ENCODE peak calls at places on chromosomes 11 and 22, in five cellular contexts. N is IMR-90, X is neuronal stem cell, R is H1, L is mesenchymal stem cell. F is an unnamed sample.

GRCh38 chr11:68806931-68807844 is 34.5 kb downstream of the CPT1A start:
- DNase-seq in N (peak; percentile 77), X (no peak), R (no peak), L (peak; percentile 69), F (no peak)

GRCh38 chr22:29270475-29271271 is 2.6 kb downstream of the EWSR1 start:
- DNase-seq in N (peak; percentile 58), X (no peak), R (no peak), L (peak; percentile 35), F (no peak)

GRCh38 chr11:121807051-121807450 is 309.0 kb downstream of the BLID start:
- DNase-seq in N (no peak), X (no peak), R (no peak), L (no peak), F (no peak)

GRCh38 chr22:40077646-40078016 is 82.9 kb downstream of the FAM83F start:
- DNase-seq in N (no peak), X (no peak), R (no peak), L (peak; percentile 3), F (no peak)

GRCh38 chr11:96905084-96905641 is 515.4 kb downstream of the JRKL start:
- DNase-seq in N (no peak), X (no peak), R (no peak), L (no peak), F (no peak)

GRCh38 chr11:129312741-129313587 is 62.7 kb upstream of the BARX2 start:
- DNase-seq in N (peak; percentile 27), X (no peak), R (no peak), L (no peak), F (no peak)

GRCh38 chr11:45100338-45100737 is 46.1 kb upstream of the PRDM11 start:
- DNase-seq in N (peak; percentile 46), X (no peak), R (no peak), L (peak; percentile 85), F (no peak)

GRCh38 chr11:77501748-77502147 is 27.9 kb upstream of the PAK1 start:
- DNase-seq in N (no peak), X (no peak), R (no peak), L (no peak), F (no peak)

GRCh38 chr11:108112059-108112458 is 9.3 kb upstream of the ACAT1 start:
- DNase-seq in N (peak; percentile 86), X (no peak), R (no peak), L (peak; percentile 64), F (no peak)

GRCh38 chr11:46380340-46381045 is 976 bp upstream of the MDK start:
- DNase-seq in N (no peak), X (peak; percentile 90), R (no peak), L (peak; percentile 67), F (peak; percentile 48)

GRCh38 chr11:61828629-61829407 is 718 bp downstream of the FADS2 start:
- DNase-seq in N (no peak), X (peak; percentile 57), R (no peak), L (peak; percentile 68), F (peak; percentile 50)

GRCh38 chr22:46694423-46695170 is 43.5 kb downstream of the CERK start:
- DNase-seq in N (no peak), X (no peak), R (no peak), L (no peak), F (no peak)

GRCh38 chr11:11211186-11211585 is 141.9 kb downstream of the CSNK2A3 start:
- DNase-seq in N (no peak), X (no peak), R (no peak), L (no peak), F (no peak)

GRCh38 chr22:35684270-35684700 is 33.4 kb upstream of the APOL5 start:
- DNase-seq in N (peak; percentile 38), X (peak; percentile 26), R (no peak), L (peak; percentile 28), F (peak; percentile 18)

GRCh38 chr11:35292290-35292689 is 127.1 kb downstream of the SLC1A2 start:
- DNase-seq in N (no peak), X (no peak), R (no peak), L (no peak), F (no peak)

GRCh38 chr22:38755911-38756532 is at the start of gene SUN2:
- DNase-seq in N (peak; percentile 77), X (peak; percentile 75), R (no peak), L (peak; percentile 85), F (peak; percentile 78)

GRCh38 chr22:44540756-44541670 is 43.0 kb upstream of the RTL6 start:
- DNase-seq in N (no peak), X (no peak), R (no peak), L (no peak), F (no peak)

GRCh38 chr11:75286826-75287465 is 46.4 kb downstream of the TPBGL start:
- DNase-seq in N (peak; percentile 37), X (no peak), R (no peak), L (no peak), F (no peak)

GRCh38 chr22:47199261-47199948 is 437.0 kb downstream of the TBC1D22A start:
- DNase-seq in N (no peak), X (no peak), R (no peak), L (no peak), F (no peak)

GRCh38 chr22:24587251-24587650 is 5.6 kb downstream of the LRRC75B start:
- DNase-seq in N (no peak), X (no peak), R (no peak), L (no peak), F (no peak)

GRCh38 chr22:42277232-42277753 is 6.8 kb upstream of the TCF20 start:
- DNase-seq in N (no peak), X (no peak), R (no peak), L (no peak), F (no peak)

GRCh38 chr22:22769434-22770279 is 118.0 kb upstream of the IGLL5 start:
- DNase-seq in N (no peak), X (no peak), R (no peak), L (no peak), F (no peak)

GRCh38 chr22:26174280-26174679 is 5.0 kb downstream of the SEZ6L start:
- DNase-seq in N (no peak), X (no peak), R (peak; percentile 39), L (no peak), F (no peak)

GRCh38 chr11:1649021-1649420 is 19.4 kb downstream of the KRTAP5-5 start:
- DNase-seq in N (no peak), X (no peak), R (no peak), L (no peak), F (no peak)

GRCh38 chr22:19449422-19449767 is 1.9 kb upstream of the C22orf39 start:
- DNase-seq in N (no peak), X (no peak), R (no peak), L (no peak), F (no peak)

GRCh38 chr22:19446603-19447387 is 716 bp downstream of the C22orf39 start:
- DNase-seq in N (no peak), X (peak; percentile 48), R (no peak), L (peak; percentile 22), F (no peak)

GRCh38 chr22:19448739-19449421 is 1.4 kb upstream of the C22orf39 start:
- DNase-seq in N (no peak), X (no peak), R (no peak), L (no peak), F (no peak)

GRCh38 chr22:19448076-19448607 is 631 bp upstream of the C22orf39 start:
- DNase-seq in N (peak; percentile 43), X (no peak), R (no peak), L (peak; percentile 76), F (peak; percentile 37)

DNA sequence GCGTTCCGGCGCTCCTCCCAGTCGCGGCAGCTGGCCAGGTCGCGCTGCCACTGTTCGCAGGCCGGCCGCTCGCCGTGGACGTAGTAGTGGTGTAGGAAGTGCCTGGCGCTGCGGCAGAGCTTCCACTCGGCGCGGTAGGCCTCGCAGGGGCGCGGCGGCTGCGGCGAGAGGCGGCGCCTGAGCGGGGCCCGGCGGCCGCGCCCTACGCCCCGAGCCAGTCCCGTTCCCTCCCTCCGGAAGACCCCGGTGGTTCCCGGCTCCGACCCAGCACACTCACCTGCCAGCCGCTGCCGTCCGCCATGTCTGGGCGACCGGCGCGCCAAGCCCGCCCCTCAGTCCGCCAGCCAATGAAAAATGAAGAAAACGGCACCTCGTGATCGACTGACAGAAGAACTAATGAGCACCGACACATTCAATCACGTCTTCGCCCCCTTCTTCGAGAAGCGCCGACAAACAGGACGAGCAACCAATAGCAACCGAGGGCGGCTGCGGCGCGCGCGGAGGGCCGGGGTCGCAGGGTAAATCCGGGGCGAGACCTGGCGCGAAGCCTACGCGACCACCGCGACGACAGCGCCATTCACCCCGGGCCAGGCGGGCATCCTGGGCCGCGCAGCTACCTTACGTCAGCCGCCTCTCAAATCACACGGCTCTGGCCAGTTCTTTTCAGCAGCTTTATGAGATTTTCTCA is at the start of gene C22orf39:
- DNase-seq in N (peak; percentile 92), X (peak; percentile 93), R (peak; percentile 79), L (peak; percentile 95), F (peak; percentile 87)
- H3K14ac ChIP-seq in N (peak within 1 kb of the TSS; percentile 83), X (peak within 1 kb of the TSS; percentile 73), R (peak within 1 kb of the TSS; percentile 99), L (peak within 1 kb of the TSS; percentile 97), F (peak within 1 kb of the TSS; percentile 84)

DNA sequence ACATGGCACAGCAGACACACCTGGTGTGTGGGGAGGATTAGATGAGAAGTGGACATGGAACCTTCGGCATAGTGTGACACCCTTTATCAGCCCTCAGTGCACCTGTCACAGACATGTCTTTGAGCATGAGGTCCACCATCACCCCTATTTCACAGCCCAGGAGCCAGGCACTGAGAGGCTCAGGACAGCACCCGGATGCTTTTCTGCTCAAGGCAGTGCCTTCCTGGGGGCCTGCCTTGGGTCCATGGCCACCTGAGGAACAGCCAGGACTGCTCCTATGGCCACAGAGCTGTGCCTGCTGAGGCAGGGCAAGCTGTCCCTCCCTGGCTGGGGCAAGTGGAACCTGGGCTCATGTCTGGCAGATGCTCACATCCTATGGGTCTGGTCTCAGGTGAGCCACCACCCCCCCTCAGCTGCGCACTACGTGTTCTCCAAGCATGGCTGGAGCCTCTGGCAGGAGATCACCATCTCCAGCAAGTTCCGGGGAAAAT is 75.8 kb downstream of the MORC2 start:
- DNase-seq in N (no peak), X (no peak), R (no peak), L (no peak), F (no peak)
- H3K4me3 ChIP-seq in N (no peak overlapping the region), X (no peak overlapping the region), R (no peak overlapping the region), L (no peak overlapping the region), F (no peak overlapping the region)

GRCh38 chr11:3020011-3020410 is 27.9 kb upstream of the NAP1L4 start:
- DNase-seq in N (no peak), X (no peak), R (no peak), L (no peak), F (no peak)

GRCh38 chr11:3021125-3021524 is 29.0 kb upstream of the NAP1L4 start:
- DNase-seq in N (peak; percentile 16), X (peak; percentile 56), R (no peak), L (peak; percentile 29), F (no peak)

GRCh38 chr11:3022300-3022967 is 30.3 kb upstream of the NAP1L4 start:
- DNase-seq in N (peak; percentile 73), X (no peak), R (no peak), L (peak; percentile 83), F (peak; percentile 84)

GRCh38 chr11:3026803-3027202 is 30.4 kb downstream of the CARS1 start:
- DNase-seq in N (no peak), X (no peak), R (no peak), L (no peak), F (no peak)

DNA sequence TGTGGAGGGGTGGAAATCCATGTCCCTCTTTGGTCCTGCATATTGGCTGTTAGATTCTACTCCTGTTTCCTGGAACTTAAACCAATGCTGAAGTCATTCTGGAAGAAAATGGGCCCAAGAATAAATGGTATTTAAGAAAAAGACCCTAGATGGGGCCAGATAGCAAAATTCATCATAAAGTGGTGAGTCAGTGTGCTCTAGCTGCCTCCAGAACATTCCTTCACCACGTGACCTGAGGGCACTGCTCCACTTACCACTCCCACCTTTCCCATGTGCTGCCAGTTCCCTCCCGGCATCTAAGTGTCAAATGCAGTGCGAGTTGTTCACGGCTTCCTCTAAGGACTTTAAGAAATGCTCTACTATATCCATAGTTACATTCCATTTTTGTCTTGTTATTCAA is 30.9 kb upstream of the NAP1L4 start:
- DNase-seq in N (peak; percentile 49), X (no peak), R (no peak), L (peak; percentile 58), F (peak; percentile 44)
- H3K14ac ChIP-seq in N (peak overlapping the region; percentile 11), X (no peak overlapping the region), R (no peak overlapping the region), L (no peak overlapping the region), F (no peak overlapping the region)

GRCh38 chr22:50199836-50200332 is 927 bp upstream of the SELENOO start:
- DNase-seq in N (no peak), X (no peak), R (no peak), L (peak; percentile 48), F (no peak)
- H3K4me3 ChIP-seq in N (peak overlapping the region; percentile 92), X (peak overlapping the region; percentile 89), R (peak overlapping the region; percentile 69), L (peak overlapping the region; percentile 81), F (peak overlapping the region; percentile 83)